ENCODE peak calls at places on chromosome 4, in seven cellular contexts. One of them, this sample, is unnamed.

GRCh38 chr4:72971572-72971971 is 97.9 kb downstream of the COX18 start:
- DNase-seq in OCI-LY7: no peak
- DNase-seq in GM06990: no peak
- DNase-seq in heart right ventricle: no peak
- DNase-seq in GM12865: no peak
- DNase-seq in neural crest cell: no peak
- DNase-seq in Calu3: no peak
- DNase-seq in this sample: no peak

GRCh38 chr4:20483416-20483815 is 216.8 kb upstream of the PACRGL start:
- DNase-seq in OCI-LY7: no peak
- DNase-seq in GM06990: no peak
- DNase-seq in heart right ventricle: no peak
- DNase-seq in GM12865: no peak
- DNase-seq in neural crest cell: no peak
- DNase-seq in Calu3: no peak
- DNase-seq in this sample: no peak

GRCh38 chr4:34281826-34282225 is 1962.5 kb downstream of the ARAP2 start:
- DNase-seq in OCI-LY7: no peak
- DNase-seq in GM06990: no peak
- DNase-seq in heart right ventricle: no peak
- DNase-seq in GM12865: no peak
- DNase-seq in neural crest cell: no peak
- DNase-seq in Calu3: no peak
- DNase-seq in this sample: no peak

GRCh38 chr4:57162499-57163019 is 52.4 kb upstream of the IGFBP7 start:
- DNase-seq in OCI-LY7: no peak
- DNase-seq in GM06990: no peak
- DNase-seq in heart right ventricle: no peak
- DNase-seq in GM12865: no peak
- DNase-seq in neural crest cell: no peak
- DNase-seq in Calu3: no peak
- DNase-seq in this sample: no peak

GRCh38 chr4:34464196-34464595 is 1780.1 kb downstream of the ARAP2 start:
- DNase-seq in OCI-LY7: no peak
- DNase-seq in GM06990: no peak
- DNase-seq in heart right ventricle: no peak
- DNase-seq in GM12865: no peak
- DNase-seq in neural crest cell: no peak
- DNase-seq in Calu3: no peak
- DNase-seq in this sample: no peak

GRCh38 chr4:123977623-123978022 is 581.0 kb downstream of the SPRY1 start:
- DNase-seq in OCI-LY7: no peak
- DNase-seq in GM06990: no peak
- DNase-seq in heart right ventricle: no peak
- DNase-seq in GM12865: no peak
- DNase-seq in neural crest cell: no peak
- DNase-seq in Calu3: no peak
- DNase-seq in this sample: no peak

GRCh38 chr4:170139764-170140163 is 50.0 kb upstream of the AADAT start:
- DNase-seq in OCI-LY7: no peak
- DNase-seq in GM06990: no peak
- DNase-seq in heart right ventricle: no peak
- DNase-seq in GM12865: no peak
- DNase-seq in neural crest cell: no peak
- DNase-seq in Calu3: no peak
- DNase-seq in this sample: no peak

GRCh38 chr4:30837131-30837539 is 117.0 kb downstream of the PCDH7 start:
- DNase-seq in OCI-LY7: no peak
- DNase-seq in GM06990: no peak
- DNase-seq in heart right ventricle: no peak
- DNase-seq in GM12865: no peak
- DNase-seq in neural crest cell: no peak
- DNase-seq in Calu3: no peak
- DNase-seq in this sample: no peak

GRCh38 chr4:9764155-9764696 is 17.2 kb upstream of the DRD5 start:
- DNase-seq in OCI-LY7: no peak
- DNase-seq in GM06990: no peak
- DNase-seq in heart right ventricle: no peak
- DNase-seq in GM12865: no peak
- DNase-seq in neural crest cell: no peak
- DNase-seq in Calu3: no peak
- DNase-seq in this sample: no peak

GRCh38 chr4:73740353-73740778 is at the start of gene CXCL8:
- DNase-seq in OCI-LY7: peak
- DNase-seq in GM06990: no peak
- DNase-seq in heart right ventricle: peak
- DNase-seq in GM12865: no peak
- DNase-seq in neural crest cell: no peak
- DNase-seq in Calu3: peak
- DNase-seq in this sample: no peak

GRCh38 chr4:7342581-7343352 is 92.0 kb downstream of the PSAPL1 start:
- DNase-seq in OCI-LY7: no peak
- DNase-seq in GM06990: no peak
- DNase-seq in heart right ventricle: no peak
- DNase-seq in GM12865: no peak
- DNase-seq in neural crest cell: no peak
- DNase-seq in Calu3: no peak
- DNase-seq in this sample: no peak

GRCh38 chr4:82851902-82852750 is 38.8 kb downstream of the SEC31A start:
- DNase-seq in OCI-LY7: peak
- DNase-seq in GM06990: no peak
- DNase-seq in heart right ventricle: no peak
- DNase-seq in GM12865: peak
- DNase-seq in neural crest cell: no peak
- DNase-seq in Calu3: no peak
- DNase-seq in this sample: no peak

GRCh38 chr4:3384771-3385701 is 56.7 kb upstream of the HGFAC start:
- DNase-seq in OCI-LY7: no peak
- DNase-seq in GM06990: no peak
- DNase-seq in heart right ventricle: peak
- DNase-seq in GM12865: peak
- DNase-seq in neural crest cell: no peak
- DNase-seq in Calu3: no peak
- DNase-seq in this sample: no peak

GRCh38 chr4:136203199-136203598 is 1329.1 kb downstream of the PCDH18 start:
- DNase-seq in OCI-LY7: no peak
- DNase-seq in GM06990: no peak
- DNase-seq in heart right ventricle: no peak
- DNase-seq in GM12865: no peak
- DNase-seq in neural crest cell: no peak
- DNase-seq in Calu3: no peak
- DNase-seq in this sample: no peak

GRCh38 chr4:89029591-89029990 is 27.4 kb downstream of the FAM13A start:
- DNase-seq in OCI-LY7: no peak
- DNase-seq in GM06990: no peak
- DNase-seq in heart right ventricle: no peak
- DNase-seq in GM12865: no peak
- DNase-seq in neural crest cell: no peak
- DNase-seq in Calu3: no peak
- DNase-seq in this sample: no peak

GRCh38 chr4:87662871-87663270 is 12.8 kb downstream of the DMP1 start:
- DNase-seq in OCI-LY7: no peak
- DNase-seq in GM06990: no peak
- DNase-seq in heart right ventricle: peak
- DNase-seq in GM12865: no peak
- DNase-seq in neural crest cell: no peak
- DNase-seq in Calu3: no peak
- DNase-seq in this sample: no peak
- TF ChIP-seq CTCF in OCI-LY7: no peak
- TF ChIP-seq CTCF in GM06990: no peak
- TF ChIP-seq CTCF in heart right ventricle: no peak
- TF ChIP-seq CTCF in GM12865: no peak
- TF ChIP-seq CTCF in neural crest cell: no peak
- TF ChIP-seq CTCF in Calu3: no peak
- TF ChIP-seq CTCF in this sample: no peak

GRCh38 chr4:41124916-41125548 is 89.3 kb downstream of the APBB2 start:
- DNase-seq in OCI-LY7: no peak
- DNase-seq in GM06990: no peak
- DNase-seq in heart right ventricle: no peak
- DNase-seq in GM12865: no peak
- DNase-seq in neural crest cell: no peak
- DNase-seq in Calu3: no peak
- DNase-seq in this sample: no peak

GRCh38 chr4:41132055-41132683 is 82.2 kb downstream of the APBB2 start:
- DNase-seq in OCI-LY7: no peak
- DNase-seq in GM06990: no peak
- DNase-seq in heart right ventricle: no peak
- DNase-seq in GM12865: no peak
- DNase-seq in neural crest cell: no peak
- DNase-seq in Calu3: no peak
- DNase-seq in this sample: no peak

GRCh38 chr4:41129936-41130440 is 84.4 kb downstream of the APBB2 start:
- DNase-seq in OCI-LY7: no peak
- DNase-seq in GM06990: no peak
- DNase-seq in heart right ventricle: no peak
- DNase-seq in GM12865: no peak
- DNase-seq in neural crest cell: no peak
- DNase-seq in Calu3: no peak
- DNase-seq in this sample: no peak

GRCh38 chr4:41125558-41126311 is 88.6 kb downstream of the APBB2 start:
- DNase-seq in OCI-LY7: no peak
- DNase-seq in GM06990: no peak
- DNase-seq in heart right ventricle: no peak
- DNase-seq in GM12865: no peak
- DNase-seq in neural crest cell: no peak
- DNase-seq in Calu3: no peak
- DNase-seq in this sample: no peak

GRCh38 chr4:41129128-41129754 is 85.1 kb downstream of the APBB2 start:
- DNase-seq in OCI-LY7: no peak
- DNase-seq in GM06990: no peak
- DNase-seq in heart right ventricle: no peak
- DNase-seq in GM12865: no peak
- DNase-seq in neural crest cell: no peak
- DNase-seq in Calu3: no peak
- DNase-seq in this sample: no peak
- TF ChIP-seq CTCF in OCI-LY7: no peak
- TF ChIP-seq CTCF in GM06990: no peak
- TF ChIP-seq CTCF in heart right ventricle: no peak
- TF ChIP-seq CTCF in GM12865: no peak
- TF ChIP-seq CTCF in neural crest cell: no peak
- TF ChIP-seq CTCF in Calu3: no peak
- TF ChIP-seq CTCF in this sample: no peak

GRCh38 chr4:11801466-11802446 is 373.1 kb upstream of the HS3ST1 start:
- DNase-seq in OCI-LY7: no peak
- DNase-seq in GM06990: no peak
- DNase-seq in heart right ventricle: no peak
- DNase-seq in GM12865: no peak
- DNase-seq in neural crest cell: no peak
- DNase-seq in Calu3: no peak
- DNase-seq in this sample: no peak

DNA sequence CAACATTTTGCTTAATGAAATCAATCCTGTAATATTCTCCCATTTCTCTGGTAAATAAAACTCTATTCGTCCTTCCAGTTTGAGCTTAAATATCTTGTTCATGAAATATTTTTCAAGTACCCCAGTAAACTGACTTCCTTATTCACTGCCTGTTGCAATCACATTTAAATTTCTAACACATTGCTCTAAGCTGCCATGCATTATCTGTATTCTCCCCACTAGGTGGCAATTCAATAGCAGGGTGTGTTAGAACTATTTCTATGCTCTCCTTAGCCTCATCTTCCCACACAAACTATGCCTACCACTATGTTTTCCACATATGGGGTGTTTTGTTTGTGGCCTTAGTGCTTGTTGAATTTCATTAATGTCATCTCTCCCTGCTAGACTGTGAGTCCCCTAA is 377.1 kb upstream of the HS3ST1 start:
- DNase-seq in OCI-LY7: peak
- DNase-seq in GM06990: no peak
- DNase-seq in heart right ventricle: no peak
- DNase-seq in GM12865: peak
- DNase-seq in neural crest cell: no peak
- DNase-seq in Calu3: peak
- DNase-seq in this sample: no peak
- TF ChIP-seq CTCF in OCI-LY7: peak
- TF ChIP-seq CTCF in GM06990: peak
- TF ChIP-seq CTCF in heart right ventricle: peak
- TF ChIP-seq CTCF in GM12865: peak
- TF ChIP-seq CTCF in neural crest cell: peak
- TF ChIP-seq CTCF in Calu3: no peak
- TF ChIP-seq CTCF in this sample: peak

GRCh38 chr4:117429061-117429460 is 343.7 kb upstream of the TRAM1L1 start:
- DNase-seq in OCI-LY7: no peak
- DNase-seq in GM06990: no peak
- DNase-seq in heart right ventricle: no peak
- DNase-seq in GM12865: peak
- DNase-seq in neural crest cell: no peak
- DNase-seq in Calu3: no peak
- DNase-seq in this sample: no peak
- TF ChIP-seq CTCF in OCI-LY7: peak
- TF ChIP-seq CTCF in GM06990: peak
- TF ChIP-seq CTCF in heart right ventricle: no peak
- TF ChIP-seq CTCF in GM12865: peak
- TF ChIP-seq CTCF in neural crest cell: no peak
- TF ChIP-seq CTCF in Calu3: no peak
- TF ChIP-seq CTCF in this sample: peak

DNA sequence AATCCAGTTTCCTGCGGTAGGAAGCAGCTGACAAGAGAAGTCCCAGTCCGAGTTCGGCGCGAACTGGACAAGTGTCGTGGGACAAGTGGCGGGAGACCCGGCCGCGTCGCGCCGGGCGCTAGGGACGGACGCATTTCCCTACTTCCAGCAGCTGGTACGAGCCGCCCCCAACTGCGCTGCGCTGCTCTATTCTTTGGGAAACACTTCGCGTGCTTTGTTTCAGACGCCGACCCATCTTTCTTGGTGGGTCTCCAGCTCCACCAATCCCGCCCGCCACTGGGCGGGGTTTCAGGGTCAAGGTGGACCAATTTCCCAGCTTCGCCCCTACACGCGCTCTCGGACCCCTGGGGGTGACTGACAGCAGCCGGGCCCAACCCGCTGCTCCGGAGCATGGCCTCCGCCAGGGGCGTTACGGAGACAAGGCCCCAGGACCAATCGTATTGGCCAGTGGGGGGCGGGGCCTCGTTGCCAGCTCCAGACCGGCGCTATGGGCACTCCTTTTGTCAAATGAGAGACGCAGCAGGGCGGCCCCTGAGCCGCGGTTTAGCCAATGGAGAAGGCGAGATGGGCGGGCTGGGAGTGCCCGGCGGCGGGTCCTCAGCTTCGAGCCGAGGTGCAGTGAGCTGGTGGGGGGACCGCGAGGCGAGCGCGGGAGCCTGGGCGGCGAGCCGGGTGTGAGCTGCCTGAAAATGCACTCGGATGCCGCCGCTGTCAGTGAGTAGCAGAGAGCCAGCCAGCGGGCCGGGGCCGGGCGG is at the start of gene DCUN1D4:
- DNase-seq in OCI-LY7: peak
- DNase-seq in GM06990: peak
- DNase-seq in heart right ventricle: peak
- DNase-seq in GM12865: peak
- DNase-seq in neural crest cell: peak
- DNase-seq in Calu3: peak
- DNase-seq in this sample: peak
- TF ChIP-seq CTCF in OCI-LY7: no peak
- TF ChIP-seq CTCF in GM06990: peak
- TF ChIP-seq CTCF in heart right ventricle: peak
- TF ChIP-seq CTCF in GM12865: peak
- TF ChIP-seq CTCF in neural crest cell: peak
- TF ChIP-seq CTCF in Calu3: no peak
- TF ChIP-seq CTCF in this sample: peak

GRCh38 chr4:156154978-156155377 is 201.3 kb upstream of the CTSO start:
- DNase-seq in OCI-LY7: no peak
- DNase-seq in GM06990: no peak
- DNase-seq in heart right ventricle: no peak
- DNase-seq in GM12865: peak
- DNase-seq in neural crest cell: no peak
- DNase-seq in Calu3: no peak
- DNase-seq in this sample: no peak
- TF ChIP-seq CTCF in OCI-LY7: no peak
- TF ChIP-seq CTCF in GM06990: peak
- TF ChIP-seq CTCF in heart right ventricle: no peak
- TF ChIP-seq CTCF in GM12865: no peak
- TF ChIP-seq CTCF in neural crest cell: peak
- TF ChIP-seq CTCF in Calu3: no peak
- TF ChIP-seq CTCF in this sample: no peak